ENCODE peak calls at places on chromosomes 11 and 22, in seven cellular contexts. P, T, G, C, W, X and Z are unnamed samples.

GRCh38 chr11:94762208-94762607 is 5.9 kb upstream of the AMOTL1 start:
- DNase-seq in P (no peak), W (no peak), T (no peak), C (no peak), X (no peak), G (no peak), Z (no peak)

GRCh38 chr11:13303668-13304649 is 26.4 kb downstream of the BMAL1 start:
- DNase-seq in C (no peak), P (no peak), G (no peak), X (no peak), W (no peak), T (no peak), Z (no peak)

GRCh38 chr11:133064152-133064877 is 468.0 kb downstream of the OPCML start:
- DNase-seq in W (peak), P (peak), X (peak), T (peak), G (no peak), C (peak), Z (peak)

GRCh38 chr11:62855571-62856332 is 16.4 kb upstream of the WDR74 start:
- DNase-seq in T (peak), G (peak), W (peak), P (peak), C (peak), X (peak), Z (peak)

GRCh38 chr22:33842421-33843094 is 77.7 kb downstream of the LARGE1 start:
- DNase-seq in G (no peak), C (no peak), T (no peak), X (no peak), P (no peak), W (no peak), Z (no peak)

GRCh38 chr22:49715450-49715849 is 112.2 kb downstream of the BRD1 start:
- DNase-seq in T (no peak), W (no peak), G (no peak), X (no peak), P (no peak), C (no peak), Z (peak)

GRCh38 chr11:115098037-115098436 is 406.2 kb downstream of the CADM1 start:
- DNase-seq in T (no peak), P (no peak), C (no peak), X (no peak), G (no peak), W (no peak), Z (no peak)

GRCh38 chr22:17119481-17120202 is 1.5 kb downstream of the TMEM121B start:
- DNase-seq in C (peak), G (no peak), X (peak), P (no peak), W (no peak), T (no peak), Z (peak)

GRCh38 chr11:86799680-86800075 is 664 bp upstream of the PRSS23 start:
- DNase-seq in C (no peak), G (no peak), W (peak), T (no peak), P (no peak), X (peak), Z (no peak)

GRCh38 chr11:78381867-78382266 is 35.8 kb downstream of the GAB2 start:
- DNase-seq in W (no peak), T (no peak), G (peak), P (no peak), C (no peak), X (no peak), Z (no peak)

GRCh38 chr11:32311351-32312077 is 123.8 kb downstream of the WT1 start:
- DNase-seq in P (no peak), X (no peak), C (no peak), G (no peak), T (no peak), W (no peak), Z (no peak)

GRCh38 chr11:58275002-58275401 is 6.9 kb upstream of the OR10W1 start:
- DNase-seq in W (no peak), T (no peak), X (no peak), C (no peak), P (no peak), G (no peak), Z (no peak)

GRCh38 chr11:33590471-33590870 is 110.2 kb downstream of the C11orf91 start:
- DNase-seq in G (no peak), T (no peak), X (no peak), W (no peak), P (no peak), C (no peak), Z (no peak)

GRCh38 chr11:45333506-45333971 is 47.4 kb upstream of the SYT13 start:
- DNase-seq in W (peak), C (no peak), X (no peak), P (no peak), G (no peak), T (peak), Z (peak)

GRCh38 chr11:1654388-1655167 is 25.0 kb downstream of the KRTAP5-5 start:
- DNase-seq in X (no peak), W (no peak), G (no peak), P (no peak), T (no peak), C (peak), Z (no peak)

GRCh38 chr11:68842427-68843051 is 823 bp upstream of the CPT1A start:
- DNase-seq in P (no peak), X (no peak), T (no peak), G (no peak), C (no peak), W (no peak), Z (no peak)

GRCh38 chr11:1560011-1560579 is 12.0 kb downstream of the DUSP8 start:
- DNase-seq in P (no peak), T (no peak), C (no peak), G (no peak), X (no peak), W (no peak), Z (no peak)

GRCh38 chr11:95993438-95994339 is 69.8 kb upstream of the MTMR2 start:
- DNase-seq in C (no peak), P (no peak), T (no peak), X (no peak), W (no peak), G (no peak), Z (no peak)

GRCh38 chr11:111105566-111105965 is 140.0 kb upstream of the POU2AF2 start:
- DNase-seq in T (peak), C (no peak), W (no peak), X (no peak), P (no peak), G (no peak), Z (peak)

GRCh38 chr22:25029181-25029580 is 76.7 kb downstream of the KIAA1671 start:
- DNase-seq in X (no peak), C (no peak), P (no peak), W (no peak), G (no peak), T (no peak), Z (no peak)

GRCh38 chr22:47736166-47737034 is 974.0 kb downstream of the TBC1D22A start:
- DNase-seq in T (no peak), W (no peak), P (no peak), X (no peak), C (no peak), G (no peak), Z (no peak)

GRCh38 chr11:8059571-8060011 is 21.4 kb upstream of the TUB start:
- DNase-seq in P (no peak), T (no peak), W (no peak), X (no peak), G (no peak), C (no peak), Z (no peak)

GRCh38 chr11:130606781-130607511 is 158.5 kb downstream of the ADAMTS15 start:
- DNase-seq in W (no peak), T (peak), X (no peak), P (peak), G (no peak), C (no peak), Z (peak)

GRCh38 chr11:92415246-92415645 is 190.6 kb downstream of the FAT3 start:
- DNase-seq in T (no peak), X (no peak), C (no peak), P (no peak), W (no peak), G (no peak), Z (peak)

GRCh38 chr11:92417326-92417725 is 192.7 kb downstream of the FAT3 start:
- DNase-seq in G (no peak), C (no peak), T (no peak), W (no peak), X (no peak), P (no peak), Z (no peak)

GRCh38 chr11:92409956-92410355 is 185.3 kb downstream of the FAT3 start:
- DNase-seq in C (no peak), X (no peak), T (no peak), P (no peak), W (no peak), G (no peak), Z (no peak)

GRCh38 chr11:92411431-92411830 is 186.8 kb downstream of the FAT3 start:
- DNase-seq in C (no peak), W (no peak), T (no peak), X (peak), P (no peak), G (no peak), Z (no peak)

DNA sequence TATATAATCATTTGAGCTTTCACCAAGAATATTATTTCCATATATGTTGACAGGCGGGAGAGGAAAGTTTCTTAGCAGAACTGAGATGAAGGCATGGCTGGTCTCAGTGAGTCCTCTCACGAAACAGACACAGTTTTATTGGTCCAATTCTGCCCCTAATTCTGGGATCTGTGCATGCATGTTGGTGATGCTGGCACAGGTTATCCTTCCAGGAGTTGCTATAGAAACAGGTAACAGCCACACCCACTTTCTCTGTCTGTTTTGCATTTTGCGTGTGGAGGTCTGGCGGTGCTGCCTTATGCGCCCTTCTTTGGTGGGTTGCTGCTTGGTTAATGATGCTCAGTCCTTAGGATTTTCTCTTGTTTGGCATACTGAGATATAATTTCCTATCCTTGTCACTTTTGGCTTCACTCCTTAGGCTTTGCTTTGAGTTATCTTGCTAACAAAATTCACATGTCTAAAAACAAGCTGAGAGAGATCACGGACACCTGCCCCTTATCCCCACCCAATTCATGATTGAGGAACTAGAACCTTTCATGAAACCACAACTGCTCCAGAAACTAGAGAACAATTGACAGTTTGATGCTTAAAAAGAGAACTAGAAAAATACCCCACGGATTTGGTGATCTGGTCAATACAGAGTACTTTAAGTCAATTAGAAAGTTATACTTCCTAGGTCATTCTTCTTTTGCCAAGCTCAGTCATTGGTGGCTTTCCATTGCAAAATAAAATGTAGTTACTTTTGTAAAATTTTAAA is 189.3 kb downstream of the FAT3 start:
- DNase-seq in T (no peak), C (no peak), X (no peak), P (no peak), W (no peak), G (no peak), Z (no peak)
- TF ChIP-seq CTCF in T (no peak), C (no peak), X (no peak), P (no peak), W (no peak), G (no peak), Z (no peak)

GRCh38 chr11:35419713-35420333 is 465 bp upstream of the SLC1A2 start:
- DNase-seq in P (peak), X (peak), G (no peak), C (no peak), W (no peak), T (no peak), Z (peak)

GRCh38 chr11:35418847-35419712 is at the start of gene SLC1A2:
- DNase-seq in G (no peak), P (peak), X (peak), C (no peak), W (peak), T (peak), Z (peak)

GRCh38 chr11:35420371-35420770 is 1.0 kb upstream of the SLC1A2 start:
- DNase-seq in T (no peak), W (no peak), P (no peak), C (no peak), G (no peak), X (peak), Z (no peak)

GRCh38 chr11:35415488-35415887 is 3.9 kb downstream of the SLC1A2 start:
- DNase-seq in G (no peak), C (no peak), W (no peak), P (no peak), T (no peak), X (no peak), Z (no peak)

DNA sequence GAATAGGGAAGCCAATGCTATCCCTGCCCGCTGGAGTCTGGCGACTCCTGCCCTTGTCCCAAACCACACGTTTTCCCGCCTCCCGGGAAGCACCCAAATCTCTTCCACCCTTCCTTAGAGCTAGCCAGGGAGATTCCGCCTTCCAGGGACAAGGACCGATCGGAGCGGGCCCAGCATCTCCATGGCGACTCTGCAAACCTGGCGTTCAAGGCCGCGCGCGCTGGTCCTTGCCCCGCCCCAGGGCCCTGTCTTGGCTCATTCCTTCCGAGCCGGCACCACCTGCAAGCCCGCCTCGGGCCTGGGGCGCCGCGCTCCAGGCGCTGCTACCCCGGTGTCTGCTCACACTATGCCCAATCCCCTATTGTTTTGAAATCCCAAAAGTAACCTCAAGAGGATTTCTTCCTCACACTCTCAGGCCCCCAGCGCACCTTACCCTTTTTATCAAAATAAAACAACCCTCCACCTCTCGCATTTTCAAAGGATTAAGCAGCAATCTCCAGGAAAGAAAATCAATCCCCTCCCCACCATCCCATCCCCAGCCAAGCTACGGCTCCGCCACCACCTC is 994 bp downstream of the SLC1A2 start:
- DNase-seq in G (no peak), T (no peak), X (peak), W (no peak), C (no peak), P (no peak), Z (no peak)
- H3K4me3 ChIP-seq in G (peak), T (no peak), X (peak), W (no peak), C (no peak), P (peak), Z (no peak)

DNA sequence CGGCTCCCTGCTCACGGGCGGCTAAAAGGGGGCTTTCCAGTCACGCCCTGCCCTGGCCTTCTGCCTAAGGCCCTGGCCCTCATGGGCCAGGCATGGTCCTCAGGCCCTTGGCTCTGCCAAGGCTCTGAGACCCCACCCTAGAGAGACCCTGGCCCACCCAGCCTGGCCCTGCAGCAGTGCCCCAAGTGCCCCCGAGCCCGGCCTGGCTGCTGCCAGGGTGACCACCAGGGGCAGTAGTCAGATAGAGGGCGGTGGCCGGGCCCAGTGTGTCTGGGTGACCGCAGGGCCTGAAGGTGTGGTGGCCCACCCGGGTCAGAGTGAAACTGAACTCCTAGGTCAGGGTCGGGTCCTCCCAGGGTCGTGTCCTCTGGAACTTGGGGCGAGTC is 29.4 kb upstream of the CCDC188 start:
- DNase-seq in X (peak), P (no peak), T (no peak), C (no peak), W (no peak), G (no peak), Z (no peak)
- TF ChIP-seq CTCF in X (peak), P (no peak), T (peak), C (no peak), W (peak), G (peak), Z (peak)

DNA sequence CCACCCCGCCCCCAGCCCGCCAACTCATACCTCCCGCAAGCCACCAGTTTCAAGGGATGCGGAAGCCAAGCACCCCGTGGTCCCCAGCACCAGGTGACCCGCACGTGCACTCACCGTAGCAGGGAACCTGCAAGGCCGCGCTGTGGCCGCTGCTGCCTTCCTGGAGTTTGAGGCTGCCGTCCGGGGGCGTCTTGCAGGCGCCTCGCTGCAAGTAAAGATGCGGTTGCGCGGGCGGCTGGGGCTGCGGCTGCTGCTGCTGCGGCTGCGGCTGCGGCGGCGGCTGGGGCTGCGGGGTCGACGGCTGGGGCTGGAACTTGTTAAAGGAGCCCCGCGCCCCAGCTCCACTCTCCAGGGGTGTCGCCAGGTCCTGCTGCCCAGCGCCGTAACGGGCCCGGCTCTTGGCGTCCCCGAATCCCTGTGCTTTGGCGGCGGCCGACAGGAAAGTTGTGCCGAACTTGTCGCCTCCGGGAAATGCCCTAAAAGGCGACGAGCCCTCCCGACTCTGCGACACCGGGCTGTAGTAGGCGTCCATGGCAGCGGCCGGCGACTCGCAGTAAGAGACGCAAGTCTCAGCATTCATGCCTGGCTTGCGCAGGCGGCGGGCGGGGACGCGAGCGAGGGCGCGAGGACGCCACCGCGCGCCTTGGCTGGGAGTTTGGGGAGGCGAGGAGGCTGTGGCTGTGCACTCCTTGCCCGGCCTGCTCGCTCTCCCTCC is at the start of gene ALX4:
- DNase-seq in C (no peak), G (peak), W (no peak), T (no peak), X (peak), P (no peak), Z (no peak)
- H3K4me3 ChIP-seq in C (no peak), G (peak), W (peak), T (no peak), X (peak), P (peak), Z (no peak)